ENCODE peak calls at places on chromosomes 5 and 9, in four cellular contexts. R is HepG2, P is K562, B is GM12878. G is an unnamed sample.

GRCh38 chr5:149338364-149338763 is 6.9 kb upstream of the GRPEL2 start:
- DNase-seq in B (no peak), P (no peak), R (peak), G (no peak)

GRCh38 chr5:171391996-171392577 is 4.4 kb downstream of the NPM1 start:
- DNase-seq in B (no peak), R (no peak), P (no peak), G (no peak)

GRCh38 chr5:149387081-149387611 is 8.1 kb upstream of the IL17B start:
- DNase-seq in P (no peak), B (no peak), R (no peak), G (no peak)

GRCh38 chr9:130835441-130836298 is 616 bp downstream of the ABL1 start:
- DNase-seq in R (no peak), P (peak), B (no peak), G (peak)

GRCh38 chr9:101311759-101312420 is 72.9 kb downstream of the BAAT start:
- DNase-seq in R (peak), B (peak), P (peak), G (peak)

GRCh38 chr9:91023741-91024140 is 222.1 kb downstream of the SYK start:
- DNase-seq in R (no peak), B (no peak), P (no peak), G (peak)

GRCh38 chr5:163106098-163106497 is 331.3 kb upstream of the CCNG1 start:
- DNase-seq in R (no peak), P (no peak), B (no peak), G (no peak)

GRCh38 chr5:80140496-80140895 is 105.3 kb downstream of the THBS4 start:
- DNase-seq in B (no peak), P (no peak), R (no peak), G (no peak)

GRCh38 chr9:130938184-130938651 is 829 bp downstream of the FIBCD1 start:
- DNase-seq in R (no peak), B (no peak), P (no peak), G (no peak)

GRCh38 chr9:104240890-104241289 is 146.8 kb downstream of the SMC2 start:
- DNase-seq in B (no peak), P (no peak), R (no peak), G (no peak)

GRCh38 chr5:51381801-51382507 is 1.3 kb upstream of the ISL1 start:
- DNase-seq in R (no peak), B (no peak), P (no peak), G (no peak)

GRCh38 chr9:114910541-114910940 is 19.9 kb downstream of the TNFSF8 start:
- DNase-seq in B (no peak), P (no peak), R (no peak), G (no peak)

GRCh38 chr9:114504341-114505186 is 709 bp downstream of the WHRN start:
- DNase-seq in R (no peak), B (no peak), P (peak), G (peak)

GRCh38 chr5:146748533-146748932 is 130.0 kb downstream of the PPP2R2B start:
- DNase-seq in P (no peak), B (no peak), R (no peak), G (no peak)

GRCh38 chr5:68070641-68071191 is 144.8 kb upstream of the PIK3R1 start:
- DNase-seq in P (no peak), R (no peak), B (peak), G (no peak)

GRCh38 chr5:87121315-87122170 is 146.1 kb upstream of the RASA1 start:
- DNase-seq in R (peak), P (peak), B (peak), G (no peak)

GRCh38 chr5:76733049-76733417 is 17.1 kb downstream of the F2R start:
- DNase-seq in P (no peak), R (no peak), B (peak), G (no peak)

GRCh38 chr5:76145945-76146344 is 62.8 kb downstream of the SV2C start:
- DNase-seq in R (peak), B (no peak), P (peak), G (peak)

GRCh38 chr5:133943475-133943817 is 25.0 kb downstream of the C5orf15 start:
- DNase-seq in P (no peak), B (no peak), R (no peak), G (no peak)

GRCh38 chr5:37838152-37838932 is 1.5 kb downstream of the GDNF start:
- DNase-seq in B (no peak), P (no peak), R (no peak), G (peak)

GRCh38 chr9:91419222-91420191 is 4.1 kb downstream of the NFIL3 start:
- DNase-seq in P (peak), B (no peak), R (peak), G (no peak)

GRCh38 chr9:123927625-123928308 is 2.2 kb downstream of the DENND1A start:
- DNase-seq in R (no peak), B (peak), P (peak), G (no peak)

GRCh38 chr9:128008171-128008570 is 27.4 kb upstream of the EEIG1 start:
- DNase-seq in P (no peak), B (no peak), R (no peak), G (no peak)
- H3K27ac ChIP-seq in P (no peak), B (peak), R (no peak), G (no peak)

GRCh38 chr9:137236936-137237421 is 4.1 kb upstream of the TUBB4B start:
- DNase-seq in B (no peak), R (no peak), P (no peak), G (no peak)
- H2AFZ ChIP-seq in B (peak), R (no peak), P (no peak), G (no peak)

DNA sequence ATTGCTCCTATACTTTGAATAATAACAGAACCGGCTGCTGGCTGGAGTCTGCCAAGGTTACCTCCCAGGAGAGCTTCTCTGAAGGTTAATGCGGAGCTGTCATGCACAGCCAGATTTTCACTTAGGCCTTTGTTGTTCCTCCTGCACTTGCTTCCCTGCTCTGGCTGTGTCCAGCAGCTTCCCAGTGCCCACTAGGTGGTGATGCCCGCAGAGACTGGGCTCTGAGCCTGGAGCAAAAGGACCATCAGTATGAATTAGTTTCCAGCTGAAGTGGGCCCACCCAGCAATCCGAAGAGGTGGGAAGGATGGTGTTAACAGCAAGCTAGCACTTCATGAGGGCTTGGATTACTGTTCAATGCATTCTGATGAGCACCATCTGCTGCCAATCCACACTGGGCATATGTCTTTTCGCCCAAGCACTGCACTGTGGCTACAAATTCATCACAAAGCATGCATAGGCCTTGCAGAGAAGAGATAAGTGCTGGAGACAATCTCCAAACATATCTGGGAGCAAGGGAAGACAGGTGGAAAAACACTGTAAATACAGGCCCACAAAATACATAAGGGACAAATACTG is 459.1 kb downstream of the SPOCK1 start:
- DNase-seq in B (no peak), P (no peak), R (no peak), G (no peak)
- TF ChIP-seq JUNB in B (no peak), P (no peak), R (no peak), G (no peak)

DNA sequence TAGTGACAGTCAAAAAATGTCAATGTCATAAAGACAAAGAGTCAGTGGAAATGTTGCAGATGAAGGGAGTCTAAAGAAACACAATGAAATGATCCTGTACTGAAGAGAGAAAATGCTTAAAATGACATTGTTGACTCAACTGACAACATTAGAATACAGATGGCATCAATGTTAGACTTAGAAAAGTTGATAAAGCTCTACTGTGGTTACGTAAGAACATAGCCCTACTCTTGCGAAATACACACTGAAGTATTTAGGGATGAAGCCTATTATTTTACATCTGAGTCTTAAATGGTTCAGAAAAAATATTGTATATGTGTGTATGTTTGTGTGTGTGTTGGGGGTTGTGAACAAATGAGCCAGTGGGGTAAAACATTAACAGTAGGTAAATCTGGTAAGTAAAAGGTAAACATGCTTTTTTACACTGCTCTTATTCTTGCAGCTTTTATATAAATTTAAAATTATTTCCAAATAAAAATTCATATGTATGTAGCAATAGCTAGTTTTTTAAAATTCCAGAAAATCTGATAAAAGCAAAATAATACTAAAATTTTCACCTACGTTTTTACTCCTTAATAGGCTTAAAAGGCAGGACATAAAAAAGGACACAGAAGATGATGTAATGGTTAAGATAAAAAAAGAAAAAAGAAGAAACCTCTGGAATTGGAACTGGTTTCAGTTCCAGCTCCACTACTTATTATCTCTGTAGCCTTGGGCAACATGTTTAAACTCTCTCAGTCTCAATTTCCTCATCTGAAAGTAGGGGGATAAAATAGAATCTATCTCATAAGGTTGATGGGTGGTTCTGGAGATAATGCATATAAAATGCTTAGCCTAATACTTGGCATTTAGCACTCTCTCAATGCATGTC is 44.2 kb downstream of the GARNL3 start:
- DNase-seq in B (no peak), P (no peak), R (peak), G (no peak)
- H3K27ac ChIP-seq in B (no peak), P (no peak), R (no peak), G (no peak)

DNA sequence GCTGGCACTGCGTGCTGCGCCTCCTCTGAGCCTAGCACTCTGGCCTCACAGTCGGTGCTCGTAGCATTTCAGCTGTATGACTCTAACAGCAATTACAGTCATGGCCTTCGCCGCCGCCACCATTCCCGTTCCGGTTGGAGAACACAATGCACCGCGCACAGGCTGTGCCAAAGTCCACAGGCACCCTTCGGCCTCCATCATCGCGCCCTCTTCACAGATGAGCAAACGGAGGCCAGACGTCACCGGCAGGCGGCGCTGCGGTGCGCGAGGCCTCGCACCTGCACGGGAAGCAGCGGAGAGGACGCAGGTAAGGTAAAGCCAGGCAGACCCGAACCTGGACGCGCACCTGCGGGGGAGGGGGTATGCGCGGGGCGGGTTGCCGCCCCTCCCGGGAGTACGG is 128.9 kb downstream of the BARX1 start:
- DNase-seq in P (no peak), B (no peak), R (no peak), G (peak)
- H2AFZ ChIP-seq in P (no peak), B (no peak), R (no peak), G (peak)

GRCh38 chr5:150638488-150639316 is 1.8 kb upstream of the SYNPO start:
- DNase-seq in P (no peak), R (no peak), B (no peak), G (no peak)
- TF ChIP-seq JUNB in P (no peak), R (no peak), B (no peak), G (no peak)

GRCh38 chr5:5335708-5336211 is 86.7 kb upstream of the ICE1 start:
- DNase-seq in B (no peak), R (peak), P (no peak), G (no peak)
- H3K27ac ChIP-seq in B (no peak), R (no peak), P (no peak), G (no peak)

GRCh38 chr5:144697847-144698262 is 527.2 kb downstream of the KCTD16 start:
- DNase-seq in R (no peak), B (no peak), P (no peak), G (peak)
- H2AFZ ChIP-seq in R (no peak), B (no peak), P (no peak), G (no peak)

GRCh38 chr5:53915120-53915519 is 354.7 kb downstream of the NDUFS4 start:
- DNase-seq in P (no peak), B (no peak), R (no peak), G (no peak)

GRCh38 chr5:53913941-53914340 is 353.5 kb downstream of the NDUFS4 start:
- DNase-seq in P (no peak), B (no peak), R (no peak), G (no peak)

GRCh38 chr5:53922508-53923498 is 362.4 kb downstream of the NDUFS4 start:
- DNase-seq in P (no peak), R (no peak), B (no peak), G (no peak)

DNA sequence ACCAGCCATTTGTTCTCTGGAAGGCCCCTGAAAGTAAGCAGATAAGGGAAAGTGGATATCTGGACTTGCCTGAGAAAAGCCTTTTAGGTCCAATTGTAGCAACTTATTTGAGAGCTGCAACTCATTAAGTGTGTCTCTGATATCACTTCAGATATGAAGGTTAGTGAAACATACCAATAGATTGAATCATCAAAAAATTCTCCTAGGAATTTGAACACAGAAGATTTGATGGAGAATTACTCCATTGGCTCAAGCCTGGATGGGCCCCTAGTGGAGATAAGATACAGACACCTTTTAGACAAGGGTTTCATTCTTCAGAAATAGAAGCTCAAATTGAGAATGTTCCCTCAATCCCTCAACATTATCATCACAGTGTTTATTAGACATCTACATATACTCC is 356.7 kb downstream of the NDUFS4 start:
- DNase-seq in B (no peak), R (no peak), P (no peak), G (peak)
- TF ChIP-seq JUNB in B (no peak), R (no peak), P (no peak), G (no peak)